ENCODE peak calls at places on chromosomes 13 and 19, in six cellular contexts. C is type B pancreatic cell, S is activated B cell treated with CpG ODN at 0.5 μM for 24 hours, Y is breast epithelium, F is AG04450, U is tibial artery. T is an unnamed sample.

GRCh38 chr19:45769821-45770191 is 754 bp upstream of the SIX5 start:
- DNase-seq in C (no peak), S (no peak), Y (no peak), F (no peak), U (peak; percentile 83), T (no peak)

GRCh38 chr13:29564828-29565227 is 30.7 kb downstream of the SLC7A1 start:
- DNase-seq in C (no peak), S (no peak), Y (no peak), F (no peak), U (no peak), T (no peak)

GRCh38 chr13:20566424-20566916 is 487 bp upstream of the IFT88 start:
- DNase-seq in C (no peak), S (no peak), Y (no peak), F (peak; percentile 53), U (no peak), T (no peak)

GRCh38 chr19:54388001-54388802 is 23.5 kb upstream of the LAIR1 start:
- DNase-seq in C (no peak), S (no peak), Y (no peak), F (no peak), U (peak; percentile 69), T (no peak)

GRCh38 chr19:33299061-33299665 is 3.2 kb downstream of the CEBPA start:
- DNase-seq in C (no peak), S (no peak), Y (peak; percentile 35), F (no peak), U (no peak), T (no peak)

GRCh38 chr19:23810496-23810895 is 51.8 kb upstream of the ZNF681 start:
- DNase-seq in C (no peak), S (no peak), Y (no peak), F (no peak), U (no peak), T (no peak)

GRCh38 chr13:114134111-114134943 is 1.9 kb upstream of the RASA3 start:
- DNase-seq in C (no peak), S (no peak), Y (no peak), F (no peak), U (no peak), T (no peak)

GRCh38 chr19:15727724-15728123 is at the start of gene OR10H2:
- DNase-seq in C (no peak), S (no peak), Y (no peak), F (no peak), U (no peak), T (no peak)

GRCh38 chr13:50357586-50358118 is 342.4 kb downstream of the KCNRG start:
- DNase-seq in C (no peak), S (no peak), Y (peak; percentile 56), F (peak; percentile 50), U (no peak), T (no peak)

GRCh38 chr19:54399189-54399588 is 16.1 kb upstream of the TTYH1 start:
- DNase-seq in C (no peak), S (no peak), Y (no peak), F (no peak), U (no peak), T (no peak)

GRCh38 chr19:31261019-31261595 is 88.1 kb downstream of the TSHZ3 start:
- DNase-seq in C (peak; percentile 31), S (no peak), Y (no peak), F (no peak), U (peak; percentile 51), T (no peak)

GRCh38 chr19:7257148-7258041 is 36.8 kb downstream of the INSR start:
- DNase-seq in C (no peak), S (no peak), Y (no peak), F (no peak), U (no peak), T (no peak)

GRCh38 chr19:10836478-10837325 is 690 bp upstream of the TMED1 start:
- DNase-seq in C (no peak), S (no peak), Y (peak; percentile 76), F (no peak), U (peak; percentile 92), T (no peak)

GRCh38 chr19:15212682-15213081 is 11.9 kb upstream of the NOTCH3 start:
- DNase-seq in C (no peak), S (no peak), Y (no peak), F (no peak), U (no peak), T (no peak)

GRCh38 chr19:6700586-6701316 is 19.7 kb downstream of the C3 start:
- DNase-seq in C (no peak), S (no peak), Y (no peak), F (no peak), U (no peak), T (no peak)

GRCh38 chr13:58056411-58056810 is 424.9 kb downstream of the PCDH17 start:
- DNase-seq in C (no peak), S (no peak), Y (no peak), F (no peak), U (no peak), T (no peak)

GRCh38 chr19:11224429-11224828 is 15.0 kb upstream of the ANGPTL8 start:
- DNase-seq in C (no peak), S (no peak), Y (no peak), F (no peak), U (no peak), T (no peak)

GRCh38 chr19:2254052-2254872 is 2.0 kb downstream of the JSRP1 start:
- DNase-seq in C (peak; percentile 78), S (no peak), Y (no peak), F (no peak), U (no peak), T (peak; percentile 77)

GRCh38 chr19:45294291-45295029 is 28.2 kb downstream of the CKM start:
- DNase-seq in C (no peak), S (no peak), Y (no peak), F (no peak), U (peak; percentile 74), T (no peak)

GRCh38 chr19:14021474-14021873 is 6.5 kb upstream of the RLN3 start:
- DNase-seq in C (no peak), S (no peak), Y (no peak), F (no peak), U (no peak), T (no peak)

GRCh38 chr13:53781941-53782340 is 753.3 kb downstream of the OLFM4 start:
- DNase-seq in C (no peak), S (no peak), Y (no peak), F (no peak), U (no peak), T (peak; percentile 8)
- TF ChIP-seq CTCF in C (no peak), S (no peak), Y (no peak), F (no peak), U (no peak), T (no peak)

DNA sequence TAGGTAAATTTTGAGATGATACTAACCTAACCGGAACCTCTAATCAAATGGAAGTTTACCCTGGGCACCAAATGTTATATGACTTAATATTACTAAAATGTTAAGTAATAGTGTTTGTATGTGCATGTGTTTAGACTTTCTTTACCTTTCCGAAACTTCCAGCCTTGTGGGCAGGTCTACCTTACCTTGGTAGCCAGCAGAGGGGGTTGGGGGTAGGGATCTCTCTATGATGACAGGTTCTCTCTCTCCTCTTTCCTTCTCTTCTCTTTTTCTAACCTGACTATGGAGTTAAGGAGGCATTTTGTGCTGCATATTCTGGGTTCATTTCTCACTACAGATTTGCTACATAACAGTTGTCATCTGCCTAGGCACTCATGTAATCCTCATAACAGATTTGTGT is 6.8 kb upstream of the FRY start:
- DNase-seq in C (no peak), S (no peak), Y (no peak), F (no peak), U (no peak), T (no peak)
- TF ChIP-seq CTCF in C (no peak), S (no peak), Y (no peak), F (no peak), U (no peak), T (no peak)

GRCh38 chr13:40780822-40781401 is 8.5 kb upstream of the SLC25A15 start:
- DNase-seq in C (no peak), S (no peak), Y (no peak), F (no peak), U (no peak), T (no peak)
- TF ChIP-seq CTCF in C (peak; percentile 30), S (no peak), Y (no peak), F (peak; percentile 21), U (no peak), T (no peak)

GRCh38 chr19:35142531-35143230 is 374 bp upstream of the FXYD7 start:
- DNase-seq in C (no peak), S (peak; percentile 65), Y (no peak), F (no peak), U (no peak), T (peak; percentile 66)
- TF ChIP-seq CTCF in C (peak; percentile 81), S (no peak), Y (no peak), F (peak; percentile 42), U (no peak), T (peak; percentile 75)

GRCh38 chr13:64158910-64159309 is 2743.3 kb upstream of the PCDH20 start:
- DNase-seq in C (no peak), S (no peak), Y (no peak), F (no peak), U (no peak), T (no peak)

DNA sequence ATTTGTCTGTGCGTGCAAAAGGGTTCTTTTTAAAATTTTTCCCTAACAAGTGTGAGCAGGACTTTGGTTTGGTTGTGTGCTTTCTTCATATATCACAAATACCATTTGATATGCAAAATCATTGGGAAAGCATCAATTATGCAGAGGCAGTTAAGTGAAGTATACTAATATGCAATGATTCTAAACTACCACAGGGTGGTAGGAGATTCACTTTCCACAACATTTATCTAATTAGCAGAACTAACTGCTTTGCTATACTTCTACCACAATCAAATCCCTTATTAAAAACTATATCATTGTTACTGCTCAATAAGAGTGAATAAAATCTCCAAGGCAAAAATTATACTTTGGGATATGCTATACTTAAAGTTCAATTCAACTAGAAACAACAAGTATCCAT is 2738.9 kb upstream of the PCDH20 start:
- DNase-seq in C (no peak), S (no peak), Y (no peak), F (no peak), U (no peak), T (no peak)
- TF ChIP-seq CTCF in C (peak; percentile 55), S (no peak), Y (no peak), F (peak; percentile 53), U (no peak), T (peak; percentile 47)

GRCh38 chr19:49986354-49986753 is 25.4 kb upstream of the SIGLEC11 start:
- DNase-seq in C (no peak), S (no peak), Y (no peak), F (no peak), U (no peak), T (no peak)

GRCh38 chr19:49985926-49986325 is 25.0 kb upstream of the SIGLEC11 start:
- DNase-seq in C (no peak), S (no peak), Y (no peak), F (no peak), U (no peak), T (no peak)

GRCh38 chr19:49988007-49988406 is 27.0 kb upstream of the SIGLEC11 start:
- DNase-seq in C (no peak), S (no peak), Y (no peak), F (no peak), U (no peak), T (no peak)

GRCh38 chr19:49988433-49988832 is 27.5 kb upstream of the SIGLEC11 start:
- DNase-seq in C (no peak), S (no peak), Y (no peak), F (peak; percentile 21), U (no peak), T (no peak)

DNA sequence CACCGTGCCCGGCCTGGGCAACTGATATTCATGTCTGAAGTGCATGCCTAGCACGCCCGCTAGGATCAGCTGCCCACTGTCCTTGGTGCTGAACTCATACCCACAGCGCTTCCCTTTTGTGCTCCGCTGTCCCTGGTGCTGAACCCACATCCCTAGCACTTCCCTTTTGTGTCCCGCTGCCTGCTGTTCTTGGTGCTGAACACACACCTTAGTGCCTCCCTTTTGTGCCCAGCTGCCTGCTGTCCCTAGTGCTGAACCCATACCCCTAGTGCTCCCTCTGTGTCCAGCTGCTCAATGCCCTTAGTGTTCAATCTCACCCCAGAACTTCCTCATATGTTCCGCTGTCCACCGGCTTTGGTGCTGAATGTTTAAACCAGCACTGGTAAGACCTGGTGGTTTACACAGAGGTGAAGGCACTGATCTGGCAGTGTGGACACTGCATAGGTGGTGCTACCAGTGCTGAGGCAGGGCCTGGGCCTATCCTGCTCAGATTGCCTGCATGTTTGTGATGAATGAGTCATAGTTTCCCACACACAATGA is 26.3 kb upstream of the SIGLEC11 start:
- DNase-seq in C (peak; percentile 91), S (peak; percentile 69), Y (peak; percentile 85), F (peak; percentile 74), U (peak; percentile 90), T (peak; percentile 93)
- TF ChIP-seq CTCF in C (peak; percentile 66), S (no peak), Y (peak; percentile 42), F (peak; percentile 18), U (peak; percentile 28), T (peak; percentile 43)